ENCODE peak calls at places on chromosomes 6 and 20, in four cellular contexts. One of them, this sample, is unnamed. For H3K9me3, the result is how much of the 10 kb centered on the place peaks cover.

GRCh38 chr6:36666726-36667591 is 11.6 kb upstream of the CDKN1A start:
- DNase-seq in Panc1: no peak
- DNase-seq in naive thymus-derived CD4-positive, alpha-beta T cell: no peak
- DNase-seq in right lobe of liver: peak
- DNase-seq in this sample: peak

GRCh38 chr6:35796236-35796635 is 887 bp downstream of the CLPS start:
- DNase-seq in right lobe of liver: no peak
- DNase-seq in Panc1: no peak
- DNase-seq in naive thymus-derived CD4-positive, alpha-beta T cell: no peak
- DNase-seq in this sample: no peak

GRCh38 chr6:100880149-100880900 is 804 bp downstream of the ASCC3 start:
- DNase-seq in Panc1: no peak
- DNase-seq in naive thymus-derived CD4-positive, alpha-beta T cell: no peak
- DNase-seq in right lobe of liver: no peak
- DNase-seq in this sample: no peak

GRCh38 chr20:33985830-33986229 is 7.9 kb upstream of the RALY start:
- DNase-seq in naive thymus-derived CD4-positive, alpha-beta T cell: no peak
- DNase-seq in right lobe of liver: no peak
- DNase-seq in Panc1: no peak
- DNase-seq in this sample: no peak

GRCh38 chr20:17895641-17896246 is 72.8 kb downstream of the SNX5 start:
- DNase-seq in Panc1: no peak
- DNase-seq in naive thymus-derived CD4-positive, alpha-beta T cell: no peak
- DNase-seq in right lobe of liver: no peak
- DNase-seq in this sample: no peak

GRCh38 chr20:57434390-57434700 is 43.1 kb downstream of the RBM38 start:
- DNase-seq in right lobe of liver: no peak
- DNase-seq in naive thymus-derived CD4-positive, alpha-beta T cell: peak
- DNase-seq in Panc1: no peak
- DNase-seq in this sample: no peak

GRCh38 chr6:165837948-165838745 is 175.1 kb upstream of the PDE10A start:
- DNase-seq in Panc1: no peak
- DNase-seq in right lobe of liver: no peak
- DNase-seq in naive thymus-derived CD4-positive, alpha-beta T cell: no peak
- DNase-seq in this sample: no peak

GRCh38 chr6:40674170-40674569 is 87.0 kb upstream of the LRFN2 start:
- DNase-seq in right lobe of liver: no peak
- DNase-seq in naive thymus-derived CD4-positive, alpha-beta T cell: no peak
- DNase-seq in Panc1: no peak
- DNase-seq in this sample: no peak

GRCh38 chr6:30150151-30150550 is 10.9 kb downstream of the TRIM10 start:
- DNase-seq in naive thymus-derived CD4-positive, alpha-beta T cell: no peak
- DNase-seq in Panc1: no peak
- DNase-seq in right lobe of liver: no peak
- DNase-seq in this sample: no peak

GRCh38 chr6:108114861-108115597 is 40.5 kb upstream of the OSTM1 start:
- DNase-seq in naive thymus-derived CD4-positive, alpha-beta T cell: no peak
- DNase-seq in Panc1: no peak
- DNase-seq in right lobe of liver: peak
- DNase-seq in this sample: peak

GRCh38 chr6:39189131-39189530 is 40.1 kb downstream of the KCNK5 start:
- DNase-seq in naive thymus-derived CD4-positive, alpha-beta T cell: no peak
- DNase-seq in Panc1: no peak
- DNase-seq in right lobe of liver: no peak
- DNase-seq in this sample: no peak

GRCh38 chr20:13008761-13009681 is at the start of gene SPTLC3:
- DNase-seq in naive thymus-derived CD4-positive, alpha-beta T cell: peak
- DNase-seq in right lobe of liver: peak
- DNase-seq in Panc1: no peak
- DNase-seq in this sample: no peak

GRCh38 chr20:31406115-31406514 is at the start of gene DEFB121:
- DNase-seq in naive thymus-derived CD4-positive, alpha-beta T cell: no peak
- DNase-seq in Panc1: no peak
- DNase-seq in right lobe of liver: no peak
- DNase-seq in this sample: no peak
- H3K9me3 ChIP-seq in naive thymus-derived CD4-positive, alpha-beta T cell: under half
- H3K9me3 ChIP-seq in Panc1: under half
- H3K9me3 ChIP-seq in right lobe of liver: under half
- H3K9me3 ChIP-seq in this sample: under half

GRCh38 chr20:41776450-41776849 is 158.3 kb upstream of the CHD6 start:
- DNase-seq in Panc1: no peak
- DNase-seq in naive thymus-derived CD4-positive, alpha-beta T cell: no peak
- DNase-seq in right lobe of liver: no peak
- DNase-seq in this sample: no peak

GRCh38 chr20:41786158-41786557 is 168.0 kb upstream of the CHD6 start:
- DNase-seq in Panc1: no peak
- DNase-seq in naive thymus-derived CD4-positive, alpha-beta T cell: no peak
- DNase-seq in right lobe of liver: no peak
- DNase-seq in this sample: no peak

GRCh38 chr20:41782730-41783406 is 164.7 kb upstream of the CHD6 start:
- DNase-seq in naive thymus-derived CD4-positive, alpha-beta T cell: no peak
- DNase-seq in right lobe of liver: no peak
- DNase-seq in Panc1: no peak
- DNase-seq in this sample: no peak

GRCh38 chr20:41783423-41784220 is 165.4 kb upstream of the CHD6 start:
- DNase-seq in Panc1: no peak
- DNase-seq in right lobe of liver: no peak
- DNase-seq in naive thymus-derived CD4-positive, alpha-beta T cell: no peak
- DNase-seq in this sample: no peak

DNA sequence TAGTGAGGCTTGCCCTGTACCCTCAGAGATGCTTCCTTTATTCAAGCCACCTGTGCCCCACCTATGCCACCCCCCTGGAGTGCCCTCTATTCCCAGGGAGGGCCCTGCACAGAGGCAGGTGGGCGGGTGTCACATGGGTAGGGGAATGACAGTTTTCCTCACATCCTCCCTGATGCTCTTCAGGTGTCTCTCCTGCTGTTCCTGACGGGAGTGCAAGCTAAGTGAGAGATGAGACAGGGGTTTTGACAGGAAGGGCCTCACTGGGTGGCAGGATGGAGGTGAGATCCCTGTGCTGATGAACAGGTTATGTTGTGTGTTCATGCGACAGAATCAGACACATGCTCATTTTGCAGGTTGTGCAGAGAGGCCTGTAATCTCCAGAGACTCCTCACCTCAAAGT is 164.1 kb upstream of the CHD6 start:
- DNase-seq in right lobe of liver: no peak
- DNase-seq in naive thymus-derived CD4-positive, alpha-beta T cell: no peak
- DNase-seq in Panc1: no peak
- DNase-seq in this sample: no peak
- H3K4me3 ChIP-seq in right lobe of liver: no peak
- H3K4me3 ChIP-seq in naive thymus-derived CD4-positive, alpha-beta T cell: no peak
- H3K4me3 ChIP-seq in Panc1: no peak
- H3K4me3 ChIP-seq in this sample: no peak

DNA sequence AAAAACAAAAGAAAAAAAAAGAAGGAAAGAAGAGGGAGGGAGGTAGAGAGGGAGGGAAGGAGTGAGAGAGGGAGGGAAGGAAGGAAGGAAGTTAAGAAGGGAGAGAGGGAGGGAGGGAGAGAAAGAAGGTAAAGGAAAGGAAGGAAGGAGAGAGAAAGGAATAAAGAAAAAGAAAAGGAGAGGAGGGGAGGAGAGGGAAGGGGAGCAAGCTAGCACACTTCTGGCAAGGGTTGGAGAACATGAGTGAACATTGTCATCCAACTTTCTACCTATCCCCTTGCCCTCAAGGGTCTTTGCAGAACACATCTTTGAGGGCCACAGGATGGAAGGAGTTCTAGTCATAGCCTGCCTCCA is 34.1 kb upstream of the IL17A start:
- DNase-seq in right lobe of liver: no peak
- DNase-seq in Panc1: no peak
- DNase-seq in naive thymus-derived CD4-positive, alpha-beta T cell: no peak
- DNase-seq in this sample: no peak
- H3K27ac ChIP-seq in right lobe of liver: no peak
- H3K27ac ChIP-seq in Panc1: no peak
- H3K27ac ChIP-seq in naive thymus-derived CD4-positive, alpha-beta T cell: no peak
- H3K27ac ChIP-seq in this sample: no peak

GRCh38 chr6:77337392-77337791 is 125.9 kb downstream of the HTR1B start:
- DNase-seq in naive thymus-derived CD4-positive, alpha-beta T cell: no peak
- DNase-seq in Panc1: no peak
- DNase-seq in right lobe of liver: no peak
- DNase-seq in this sample: no peak

GRCh38 chr6:77332915-77333623 is 130.2 kb downstream of the HTR1B start:
- DNase-seq in naive thymus-derived CD4-positive, alpha-beta T cell: no peak
- DNase-seq in Panc1: no peak
- DNase-seq in right lobe of liver: no peak
- DNase-seq in this sample: no peak

GRCh38 chr6:77339926-77340325 is 123.4 kb downstream of the HTR1B start:
- DNase-seq in Panc1: no peak
- DNase-seq in right lobe of liver: no peak
- DNase-seq in naive thymus-derived CD4-positive, alpha-beta T cell: no peak
- DNase-seq in this sample: no peak

GRCh38 chr6:77334093-77334492 is 129.2 kb downstream of the HTR1B start:
- DNase-seq in right lobe of liver: no peak
- DNase-seq in Panc1: no peak
- DNase-seq in naive thymus-derived CD4-positive, alpha-beta T cell: no peak
- DNase-seq in this sample: no peak
- H3K9me3 ChIP-seq in right lobe of liver: under half
- H3K9me3 ChIP-seq in Panc1: under half
- H3K9me3 ChIP-seq in naive thymus-derived CD4-positive, alpha-beta T cell: under half
- H3K9me3 ChIP-seq in this sample: under half

DNA sequence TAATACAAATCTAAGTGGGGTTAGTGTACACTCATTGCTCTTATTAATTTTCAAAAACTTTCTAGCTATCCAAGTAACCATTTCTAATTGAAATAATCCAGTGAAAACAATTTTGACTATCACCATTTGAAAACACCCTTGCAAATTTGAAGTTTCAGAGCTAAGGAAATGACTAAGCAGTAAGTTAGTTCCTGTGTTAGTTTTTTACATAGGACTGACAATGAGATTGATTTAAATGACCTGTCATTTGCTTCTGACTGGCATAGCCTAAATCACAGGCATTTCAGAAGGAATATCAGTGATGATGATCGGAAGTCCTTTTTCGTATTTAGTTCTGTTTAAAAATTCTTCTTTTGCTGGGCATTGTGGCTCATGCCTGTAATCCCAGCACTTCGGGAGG is 27.0 kb downstream of the STK4 start:
- DNase-seq in right lobe of liver: no peak
- DNase-seq in naive thymus-derived CD4-positive, alpha-beta T cell: no peak
- DNase-seq in Panc1: peak
- DNase-seq in this sample: no peak
- H3K4me3 ChIP-seq in right lobe of liver: no peak
- H3K4me3 ChIP-seq in naive thymus-derived CD4-positive, alpha-beta T cell: no peak
- H3K4me3 ChIP-seq in Panc1: no peak
- H3K4me3 ChIP-seq in this sample: no peak

GRCh38 chr6:161598896-161599295 is 325.0 kb upstream of the AGPAT4 start:
- DNase-seq in Panc1: no peak
- DNase-seq in naive thymus-derived CD4-positive, alpha-beta T cell: no peak
- DNase-seq in right lobe of liver: no peak
- DNase-seq in this sample: no peak
- H3K27ac ChIP-seq in Panc1: no peak
- H3K27ac ChIP-seq in naive thymus-derived CD4-positive, alpha-beta T cell: no peak
- H3K27ac ChIP-seq in right lobe of liver: no peak
- H3K27ac ChIP-seq in this sample: no peak

This sample was measured in AG04450.